ENCODE peak calls at places on chromosomes 4 and X, in four cellular contexts. One of them, this sample, is unnamed.

GRCh38 chr4:122930877-122931276 is 8.5 kb upstream of the NUDT6 start:
- DNase-seq in fibroblast of lung: peak; percentile 16
- DNase-seq in right lobe of liver: no peak
- DNase-seq in upper lobe of right lung: no peak
- DNase-seq in this sample: no peak

GRCh38 chr4:19123681-19124080 is 1102.1 kb upstream of the LCORL start:
- DNase-seq in upper lobe of right lung: no peak
- DNase-seq in fibroblast of lung: no peak
- DNase-seq in right lobe of liver: no peak
- DNase-seq in this sample: no peak

GRCh38 chr4:140150636-140150885 is 3.4 kb downstream of the MAML3 start:
- DNase-seq in right lobe of liver: no peak
- DNase-seq in fibroblast of lung: no peak
- DNase-seq in upper lobe of right lung: no peak
- DNase-seq in this sample: no peak

GRCh38 chrX:47515941-47516649 is 33.1 kb upstream of the ZNF41 start:
- DNase-seq in fibroblast of lung: peak; percentile 84
- DNase-seq in right lobe of liver: no peak
- DNase-seq in upper lobe of right lung: no peak
- DNase-seq in this sample: no peak

GRCh38 chr4:3644849-3645627 is 112.8 kb upstream of the LRPAP1 start:
- DNase-seq in upper lobe of right lung: no peak
- DNase-seq in right lobe of liver: no peak
- DNase-seq in fibroblast of lung: peak; percentile 18
- DNase-seq in this sample: no peak

GRCh38 chr4:20017035-20017434 is 234.7 kb upstream of the SLIT2 start:
- DNase-seq in upper lobe of right lung: no peak
- DNase-seq in right lobe of liver: no peak
- DNase-seq in fibroblast of lung: peak; percentile 88
- DNase-seq in this sample: no peak

GRCh38 chrX:148424570-148424969 is 75.8 kb upstream of the AFF2 start:
- DNase-seq in upper lobe of right lung: no peak
- DNase-seq in fibroblast of lung: no peak
- DNase-seq in right lobe of liver: no peak
- DNase-seq in this sample: no peak

GRCh38 chr4:38368612-38369011 is 295.4 kb upstream of the KLF3 start:
- DNase-seq in fibroblast of lung: peak; percentile 95
- DNase-seq in right lobe of liver: no peak
- DNase-seq in upper lobe of right lung: no peak
- DNase-seq in this sample: no peak

GRCh38 chrX:15877380-15877779 is 22.8 kb upstream of the AP1S2 start:
- DNase-seq in upper lobe of right lung: no peak
- DNase-seq in right lobe of liver: no peak
- DNase-seq in fibroblast of lung: peak; percentile 76
- DNase-seq in this sample: no peak

GRCh38 chrX:130105226-130105625 is 5.1 kb downstream of the ELF4 start:
- DNase-seq in upper lobe of right lung: no peak
- DNase-seq in fibroblast of lung: no peak
- DNase-seq in right lobe of liver: no peak
- DNase-seq in this sample: no peak

GRCh38 chrX:111164728-111165127 is 68.7 kb downstream of the PAK3 start:
- DNase-seq in upper lobe of right lung: no peak
- DNase-seq in fibroblast of lung: no peak
- DNase-seq in right lobe of liver: no peak
- DNase-seq in this sample: peak; percentile 3

GRCh38 chr4:65089666-65090065 is 580.6 kb downstream of the EPHA5 start:
- DNase-seq in fibroblast of lung: peak; percentile 38
- DNase-seq in upper lobe of right lung: no peak
- DNase-seq in right lobe of liver: no peak
- DNase-seq in this sample: no peak

GRCh38 chr4:151744614-151745013 is 16.2 kb downstream of the GATB start:
- DNase-seq in fibroblast of lung: peak; percentile 96
- DNase-seq in upper lobe of right lung: no peak
- DNase-seq in right lobe of liver: no peak
- DNase-seq in this sample: peak; percentile 41

GRCh38 chr4:48271048-48271452 is 1.4 kb upstream of the TEC start:
- DNase-seq in fibroblast of lung: no peak
- DNase-seq in right lobe of liver: no peak
- DNase-seq in upper lobe of right lung: no peak
- DNase-seq in this sample: no peak

GRCh38 chr4:21901831-21902230 is 46.7 kb downstream of the KCNIP4 start:
- DNase-seq in right lobe of liver: no peak
- DNase-seq in fibroblast of lung: peak; percentile 37
- DNase-seq in upper lobe of right lung: no peak
- DNase-seq in this sample: no peak

GRCh38 chrX:12971282-12972003 is 3.5 kb upstream of the TMSB4X start:
- DNase-seq in fibroblast of lung: no peak
- DNase-seq in right lobe of liver: no peak
- DNase-seq in upper lobe of right lung: peak; percentile 65
- DNase-seq in this sample: no peak

GRCh38 chr4:22444813-22445212 is 71.1 kb downstream of the ADGRA3 start:
- DNase-seq in right lobe of liver: no peak
- DNase-seq in fibroblast of lung: no peak
- DNase-seq in upper lobe of right lung: no peak
- DNase-seq in this sample: no peak

GRCh38 chr4:17142232-17142711 is 243.8 kb upstream of the LDB2 start:
- DNase-seq in right lobe of liver: no peak
- DNase-seq in fibroblast of lung: peak; percentile 99
- DNase-seq in upper lobe of right lung: no peak
- DNase-seq in this sample: no peak

GRCh38 chr4:183790661-183791060 is 114.4 kb upstream of the STOX2 start:
- DNase-seq in right lobe of liver: no peak
- DNase-seq in upper lobe of right lung: no peak
- DNase-seq in fibroblast of lung: no peak
- DNase-seq in this sample: no peak

GRCh38 chr4:156746111-156746510 is 225.5 kb downstream of the PDGFC start:
- DNase-seq in right lobe of liver: no peak
- DNase-seq in upper lobe of right lung: no peak
- DNase-seq in fibroblast of lung: no peak
- DNase-seq in this sample: no peak

GRCh38 chr4:142354041-142354440 is 492.1 kb downstream of the INPP4B start:
- DNase-seq in fibroblast of lung: peak; percentile 51
- DNase-seq in upper lobe of right lung: no peak
- DNase-seq in right lobe of liver: no peak
- DNase-seq in this sample: no peak

GRCh38 chr4:153451931-153452660 is 14.1 kb upstream of the TMEM131L start:
- DNase-seq in right lobe of liver: no peak
- DNase-seq in fibroblast of lung: no peak
- DNase-seq in upper lobe of right lung: no peak
- DNase-seq in this sample: peak; percentile 79

GRCh38 chr4:74793757-74794340 is 474 bp downstream of the BTC start:
- DNase-seq in fibroblast of lung: peak; percentile 22
- DNase-seq in right lobe of liver: peak; percentile 92
- DNase-seq in upper lobe of right lung: peak; percentile 90
- DNase-seq in this sample: peak; percentile 80

GRCh38 chr4:65508169-65508568 is 162.1 kb downstream of the EPHA5 start:
- DNase-seq in fibroblast of lung: peak; percentile 96
- DNase-seq in right lobe of liver: no peak
- DNase-seq in upper lobe of right lung: no peak
- DNase-seq in this sample: no peak

GRCh38 chr4:17763931-17764330 is 17.5 kb downstream of the FAM184B start:
- DNase-seq in right lobe of liver: no peak
- DNase-seq in upper lobe of right lung: no peak
- DNase-seq in fibroblast of lung: no peak
- DNase-seq in this sample: no peak

GRCh38 chrX:120308959-120309872 is 2.0 kb downstream of the TMEM255A start:
- DNase-seq in right lobe of liver: peak; percentile 72
- DNase-seq in upper lobe of right lung: peak; percentile 82
- DNase-seq in fibroblast of lung: peak; percentile 76
- DNase-seq in this sample: peak; percentile 51

GRCh38 chr4:140866492-140867005 is 110.4 kb upstream of the TBC1D9 start:
- DNase-seq in fibroblast of lung: peak; percentile 20
- DNase-seq in upper lobe of right lung: no peak
- DNase-seq in right lobe of liver: no peak
- DNase-seq in this sample: no peak

GRCh38 chr4:105894570-105895323 is 524 bp upstream of the NPNT start:
- DNase-seq in upper lobe of right lung: peak; percentile 87
- DNase-seq in fibroblast of lung: peak; percentile 30
- DNase-seq in right lobe of liver: no peak
- DNase-seq in this sample: peak; percentile 58

GRCh38 chrX:1679238-1679637 is 64.4 kb downstream of the ASMT start:
- DNase-seq in upper lobe of right lung: no peak
- DNase-seq in right lobe of liver: no peak
- DNase-seq in fibroblast of lung: peak; percentile 6
- DNase-seq in this sample: no peak

GRCh38 chr4:126583509-126583908 is 1049.2 kb upstream of the INTU start:
- DNase-seq in right lobe of liver: no peak
- DNase-seq in fibroblast of lung: peak; percentile 6
- DNase-seq in upper lobe of right lung: no peak
- DNase-seq in this sample: peak; percentile 18

GRCh38 chr4:120446051-120446567 is 379.5 kb upstream of the MAD2L1 start:
- DNase-seq in fibroblast of lung: no peak
- DNase-seq in right lobe of liver: no peak
- DNase-seq in upper lobe of right lung: no peak
- DNase-seq in this sample: no peak

GRCh38 chr4:48963042-48963679 is 22.9 kb upstream of the CWH43 start:
- DNase-seq in upper lobe of right lung: no peak
- DNase-seq in right lobe of liver: peak; percentile 58
- DNase-seq in fibroblast of lung: peak; percentile 79
- DNase-seq in this sample: no peak

GRCh38 chr4:20043992-20044391 is 207.7 kb upstream of the SLIT2 start:
- DNase-seq in fibroblast of lung: no peak
- DNase-seq in right lobe of liver: no peak
- DNase-seq in upper lobe of right lung: no peak
- DNase-seq in this sample: no peak

GRCh38 chrX:153961292-153961691 is 10.3 kb downstream of the HCFC1 start:
- DNase-seq in upper lobe of right lung: no peak
- DNase-seq in right lobe of liver: no peak
- DNase-seq in fibroblast of lung: no peak
- DNase-seq in this sample: no peak

GRCh38 chrX:153959649-153960048 is 12.0 kb downstream of the HCFC1 start:
- DNase-seq in fibroblast of lung: no peak
- DNase-seq in right lobe of liver: no peak
- DNase-seq in upper lobe of right lung: no peak
- DNase-seq in this sample: no peak

GRCh38 chrX:153960786-153961185 is 10.8 kb downstream of the HCFC1 start:
- DNase-seq in right lobe of liver: no peak
- DNase-seq in upper lobe of right lung: no peak
- DNase-seq in fibroblast of lung: no peak
- DNase-seq in this sample: no peak

GRCh38 chrX:153958605-153959004 is 13.0 kb downstream of the HCFC1 start:
- DNase-seq in right lobe of liver: no peak
- DNase-seq in upper lobe of right lung: no peak
- DNase-seq in fibroblast of lung: no peak
- DNase-seq in this sample: no peak

DNA sequence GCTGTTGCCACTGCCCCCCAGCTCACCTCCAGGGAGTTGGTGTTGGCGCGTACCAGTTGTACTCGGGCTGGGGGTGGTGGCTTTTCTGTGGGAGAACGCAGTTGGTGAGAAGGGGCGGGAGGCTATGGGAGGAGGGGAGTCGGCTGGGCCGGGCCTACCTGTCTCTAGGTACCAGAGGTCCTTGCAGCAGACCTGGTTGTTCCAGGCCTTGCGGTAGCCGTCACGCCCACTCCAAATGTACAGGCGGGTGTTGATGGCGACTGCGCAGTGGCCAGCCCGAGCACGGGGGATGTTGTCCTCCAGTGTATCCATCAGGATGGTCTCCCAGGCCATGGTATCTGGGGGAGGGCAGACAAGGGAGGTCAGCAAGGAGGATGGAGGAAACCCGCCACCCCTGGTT is 11.5 kb downstream of the HCFC1 start:
- DNase-seq in fibroblast of lung: no peak
- DNase-seq in upper lobe of right lung: no peak
- DNase-seq in right lobe of liver: no peak
- DNase-seq in this sample: no peak
- H3K36me3 ChIP-seq in fibroblast of lung: peaks cover 41% of the 10 kb centered on the region
- H3K36me3 ChIP-seq in upper lobe of right lung: peaks cover 79% of the 10 kb centered on the region
- H3K36me3 ChIP-seq in right lobe of liver: peaks cover 10% of the 10 kb centered on the region
- H3K36me3 ChIP-seq in this sample: peaks cover 57% of the 10 kb centered on the region

GRCh38 chrX:134794692-134795091 is 136.4 kb upstream of the PLAC1 start:
- DNase-seq in fibroblast of lung: no peak
- DNase-seq in upper lobe of right lung: no peak
- DNase-seq in right lobe of liver: no peak
- DNase-seq in this sample: no peak
- H3K4me3 ChIP-seq in fibroblast of lung: peak overlapping the region; percentile 46
- H3K4me3 ChIP-seq in upper lobe of right lung: no peak overlapping the region
- H3K4me3 ChIP-seq in right lobe of liver: no peak overlapping the region
- H3K4me3 ChIP-seq in this sample: no peak overlapping the region

DNA sequence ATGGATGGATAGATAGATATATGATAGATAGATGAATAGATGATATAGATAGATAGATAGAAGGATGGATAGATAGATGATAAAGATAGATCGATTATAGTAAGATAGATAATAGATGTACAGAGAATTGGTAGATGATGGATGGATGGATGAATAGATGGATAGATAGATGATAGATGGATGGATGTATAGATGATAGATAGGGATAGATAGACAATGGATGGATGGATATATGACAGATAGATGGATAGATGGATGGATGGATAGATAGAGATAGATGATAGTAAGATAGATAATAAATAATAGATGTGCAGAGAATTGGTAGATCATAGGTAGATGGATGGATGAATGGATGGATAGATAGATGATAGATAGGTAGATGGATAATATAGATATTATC is 12.2 kb downstream of the GYG2 start:
- DNase-seq in right lobe of liver: no peak
- DNase-seq in upper lobe of right lung: no peak
- DNase-seq in fibroblast of lung: no peak
- DNase-seq in this sample: no peak
- H3K36me3 ChIP-seq in right lobe of liver: no peaks in the 10 kb centered on the region
- H3K36me3 ChIP-seq in upper lobe of right lung: no peaks in the 10 kb centered on the region
- H3K36me3 ChIP-seq in fibroblast of lung: no peaks in the 10 kb centered on the region
- H3K36me3 ChIP-seq in this sample: peaks cover 2% of the 10 kb centered on the region

DNA sequence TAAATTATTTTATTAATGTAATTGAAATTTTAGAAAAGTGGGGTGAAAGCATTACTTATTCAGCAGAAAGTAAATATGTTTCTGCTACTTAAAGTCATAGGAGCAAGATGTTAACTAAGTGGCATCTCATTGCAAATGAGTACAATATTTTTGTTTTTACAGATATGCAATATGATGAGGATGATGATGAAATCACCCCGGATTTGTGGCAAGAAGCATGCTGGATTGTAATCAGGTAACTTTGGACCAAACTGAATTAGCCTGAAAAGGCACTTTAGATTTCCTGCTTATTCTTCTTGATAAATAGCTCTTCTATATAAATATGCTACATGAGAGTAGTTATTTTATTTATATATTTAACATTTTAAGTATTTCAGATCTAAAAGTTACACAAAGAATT is 7.5 kb downstream of the POLR2B start:
- DNase-seq in upper lobe of right lung: no peak
- DNase-seq in right lobe of liver: no peak
- DNase-seq in fibroblast of lung: no peak
- DNase-seq in this sample: no peak
- H3K4me3 ChIP-seq in upper lobe of right lung: no peak overlapping the region
- H3K4me3 ChIP-seq in right lobe of liver: no peak overlapping the region
- H3K4me3 ChIP-seq in fibroblast of lung: no peak overlapping the region
- H3K4me3 ChIP-seq in this sample: no peak overlapping the region

GRCh38 chrX:10117301-10117700 is 39.5 kb upstream of the CLCN4 start:
- DNase-seq in fibroblast of lung: no peak
- DNase-seq in upper lobe of right lung: no peak
- DNase-seq in right lobe of liver: peak; percentile 51
- DNase-seq in this sample: no peak
- H3K36me3 ChIP-seq in fibroblast of lung: peaks cover 4% of the 10 kb centered on the region
- H3K36me3 ChIP-seq in upper lobe of right lung: no peaks in the 10 kb centered on the region
- H3K36me3 ChIP-seq in right lobe of liver: no peaks in the 10 kb centered on the region
- H3K36me3 ChIP-seq in this sample: peaks cover 2% of the 10 kb centered on the region